ENCODE peak calls at places on chromosomes 7 and 10, in ten cellular contexts. V, F, K, R, U, T, Q, S, I and A are unnamed samples.

GRCh38 chr7:2520131-2520807 is 695 bp downstream of the LFNG start:
- DNase-seq in V (no peak), K (no peak), I (no peak), F (no peak), Q (peak; percentile 90), T (no peak), U (peak; percentile 62), S (peak; percentile 88), R (no peak), A (no peak)

GRCh38 chr7:64889686-64890162 is 13.3 kb upstream of the ZNF273 start:
- DNase-seq in U (no peak), S (no peak), T (no peak), F (no peak), V (no peak), Q (no peak), I (no peak), R (peak; percentile 74), K (no peak), A (peak; percentile 71)

GRCh38 chr10:92114201-92114600 is 176.7 kb downstream of the CPEB3 start:
- DNase-seq in U (no peak), I (no peak), Q (no peak), R (no peak), T (no peak), V (no peak), K (no peak), S (no peak), F (no peak), A (no peak)

GRCh38 chr7:129363-130221 is 62.8 kb upstream of the FAM20C start:
- DNase-seq in U (no peak), R (no peak), S (peak; percentile 70), T (no peak), Q (no peak), F (no peak), I (no peak), K (no peak), V (no peak), A (peak; percentile 84)

GRCh38 chr10:77887631-77888355 is 38.8 kb downstream of the DLG5 start:
- DNase-seq in V (no peak), T (no peak), R (no peak), K (no peak), Q (no peak), S (no peak), I (no peak), U (no peak), F (no peak), A (no peak)

GRCh38 chr10:27482984-27483956 is 20.8 kb upstream of the RAB18 start:
- DNase-seq in V (no peak), K (no peak), Q (no peak), F (no peak), I (no peak), T (no peak), R (no peak), U (no peak), S (no peak), A (no peak)

GRCh38 chr7:129295015-129295423 is 70.2 kb downstream of the AHCYL2 start:
- DNase-seq in U (no peak), Q (no peak), V (no peak), T (peak; percentile 70), S (no peak), K (no peak), R (no peak), F (no peak), I (no peak), A (no peak)

GRCh38 chr7:19707240-19707639 is 1.6 kb downstream of the POLR1F start:
- DNase-seq in S (no peak), T (no peak), U (no peak), I (no peak), K (no peak), Q (no peak), V (no peak), R (no peak), F (no peak), A (no peak)

GRCh38 chr10:30758341-30758740 is 128.8 kb upstream of the LYZL2 start:
- DNase-seq in R (no peak), T (no peak), S (no peak), V (no peak), I (no peak), Q (no peak), F (no peak), U (no peak), K (no peak), A (no peak)

GRCh38 chr7:32102432-32102851 is 32.2 kb upstream of the PDE1C start:
- DNase-seq in I (no peak), K (no peak), V (no peak), S (no peak), Q (no peak), F (no peak), T (no peak), U (no peak), R (no peak), A (no peak)

GRCh38 chr7:27933691-27934565 is 194.0 kb downstream of the TAX1BP1 start:
- DNase-seq in V (no peak), I (no peak), R (no peak), Q (no peak), S (no peak), K (no peak), F (no peak), U (no peak), T (no peak), A (no peak)

GRCh38 chr10:98463976-98464754 is 17.4 kb upstream of the HPS1 start:
- DNase-seq in T (no peak), I (no peak), K (no peak), U (no peak), S (no peak), Q (no peak), V (no peak), F (no peak), R (no peak), A (no peak)

GRCh38 chr7:140342732-140343514 is 55.4 kb downstream of the SLC37A3 start:
- DNase-seq in R (no peak), U (peak; percentile 57), V (peak; percentile 8), S (no peak), K (peak; percentile 31), T (peak; percentile 69), F (no peak), I (no peak), Q (peak; percentile 74), A (no peak)

GRCh38 chr7:48742046-48742445 is 182.3 kb upstream of the CDC14C start:
- DNase-seq in S (no peak), K (no peak), U (no peak), I (no peak), Q (no peak), R (no peak), V (no peak), T (no peak), F (no peak), A (no peak)

GRCh38 chr10:18233775-18234174 is 93.6 kb downstream of the CACNB2 start:
- DNase-seq in R (no peak), F (no peak), U (peak; percentile 23), I (no peak), Q (no peak), T (no peak), K (no peak), S (no peak), V (no peak), A (peak; percentile 67)

GRCh38 chr7:1664711-1665591 is 5.1 kb upstream of the ELFN1 start:
- DNase-seq in V (peak; percentile 18), S (peak; percentile 93), K (peak; percentile 60), R (peak; percentile 77), Q (peak; percentile 77), I (no peak), U (peak; percentile 39), F (no peak), T (peak; percentile 62), A (no peak)

GRCh38 chr10:97858001-97858439 is 8.4 kb downstream of the GOLGA7B start:
- DNase-seq in Q (no peak), S (no peak), K (no peak), V (no peak), U (no peak), T (no peak), I (no peak), F (no peak), R (no peak), A (no peak)

GRCh38 chr10:35399414-35400009 is 63.2 kb downstream of the CCNY start:
- DNase-seq in S (no peak), Q (no peak), U (no peak), R (no peak), F (no peak), K (no peak), I (no peak), V (no peak), T (no peak), A (no peak)
- H3K9me3 ChIP-seq in S (no peaks in the 10 kb centered on the region), Q (peaks cover 18% of the 10 kb centered on the region), U (no peaks in the 10 kb centered on the region), R (no peaks in the 10 kb centered on the region), F (peaks cover 5% of the 10 kb centered on the region), K (no peaks in the 10 kb centered on the region), I (peaks cover 6% of the 10 kb centered on the region), V (no peaks in the 10 kb centered on the region), T (no peaks in the 10 kb centered on the region), A (no peaks in the 10 kb centered on the region)

DNA sequence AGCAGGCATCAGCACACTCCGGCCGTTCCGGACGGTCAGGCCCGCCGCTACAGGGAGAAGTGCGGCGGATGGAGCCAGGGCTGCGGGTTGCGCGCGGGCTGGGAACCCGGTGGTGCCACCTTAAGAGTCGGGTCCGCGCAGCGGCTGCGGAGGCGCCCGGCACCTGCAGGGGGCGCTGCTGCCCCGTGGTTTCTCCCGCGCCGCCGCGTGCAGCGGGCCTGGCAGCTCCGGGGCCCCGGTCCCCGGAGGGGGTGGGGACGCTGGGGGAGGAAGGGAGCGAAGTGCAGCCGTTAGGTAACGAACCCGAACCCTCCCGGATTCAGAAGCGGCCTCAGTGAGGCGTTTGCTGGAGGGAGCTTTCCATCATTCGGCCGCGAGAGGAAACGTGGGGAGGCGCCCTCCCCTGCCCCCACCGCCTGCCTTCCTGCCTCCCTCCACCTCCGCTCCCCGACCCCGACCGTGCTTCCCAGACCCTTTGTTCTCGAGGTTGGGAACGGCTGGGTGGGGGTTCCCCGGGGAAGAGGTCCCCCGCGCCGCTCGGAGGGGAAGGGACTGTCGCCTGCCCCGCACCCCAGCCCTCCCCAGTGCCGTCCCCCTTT is 29.7 kb downstream of the SKIDA1 start:
- DNase-seq in U (peak; percentile 84), V (peak; percentile 67), S (peak; percentile 98), R (peak; percentile 90), K (peak; percentile 87), T (peak; percentile 86), F (peak; percentile 66), I (peak; percentile 34), Q (peak; percentile 97), A (no peak)
- TF ChIP-seq POLR2AphosphoS5 in U (no peak), V (no peak), S (peak; percentile 28), R (no peak), K (no peak), T (no peak), F (no peak), I (no peak), Q (peak; percentile 61), A (no peak)

GRCh38 chr10:68327889-68328786 is 3.7 kb upstream of the HNRNPH3 start:
- DNase-seq in T (no peak), S (no peak), U (no peak), Q (no peak), K (no peak), I (no peak), R (no peak), F (no peak), V (peak; percentile 16), A (no peak)
- TF ChIP-seq POLR2A in T (no peak), S (no peak), U (no peak), Q (peak; percentile 3), K (no peak), I (no peak), R (no peak), F (no peak), V (no peak), A (no peak)

DNA sequence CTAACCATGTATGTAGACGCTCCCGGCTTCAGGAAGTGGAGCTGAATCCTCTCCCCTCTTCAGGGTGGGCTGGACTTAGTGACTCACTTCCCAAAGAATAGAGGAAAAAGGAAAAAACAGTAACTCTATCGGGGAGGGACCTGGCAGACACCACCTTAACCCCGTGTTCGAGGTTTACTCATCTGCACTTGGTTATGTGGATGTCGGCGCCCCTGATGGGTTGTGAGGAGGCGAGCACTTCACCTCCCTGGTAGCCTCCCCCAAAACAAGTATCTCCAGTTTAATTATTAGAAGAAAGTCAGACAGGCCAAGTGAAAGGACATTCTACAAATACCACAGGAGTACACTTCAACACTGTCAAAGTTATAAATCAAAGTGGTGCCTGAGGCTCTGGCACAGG is 559.7 kb downstream of the TCERG1L start:
- DNase-seq in R (peak; percentile 41), Q (no peak), T (peak; percentile 48), F (no peak), I (no peak), U (no peak), S (no peak), V (no peak), K (peak; percentile 17), A (no peak)
- H3K9me3 ChIP-seq in R (no peaks in the 10 kb centered on the region), Q (peaks cover 14% of the 10 kb centered on the region), T (no peaks in the 10 kb centered on the region), F (peaks cover 18% of the 10 kb centered on the region), I (no peaks in the 10 kb centered on the region), U (no peaks in the 10 kb centered on the region), S (no peaks in the 10 kb centered on the region), V (no peaks in the 10 kb centered on the region), K (no peaks in the 10 kb centered on the region), A (no peaks in the 10 kb centered on the region)